ENCODE peak calls at places on chromosome 7, in six cellular contexts. One of them, this sample, is unnamed.

GRCh38 chr7:151809864-151810170 is 67.1 kb downstream of the PRKAG2 start:
- DNase-seq in breast epithelium: no peak
- DNase-seq in uterus: no peak
- DNase-seq in K562: no peak
- DNase-seq in spleen: no peak
- DNase-seq in esophagus muscularis mucosa: no peak
- DNase-seq in this sample: no peak

GRCh38 chr7:129122751-129123516 is 21.6 kb upstream of the TSPAN33 start:
- DNase-seq in breast epithelium: no peak
- DNase-seq in K562: no peak
- DNase-seq in uterus: no peak
- DNase-seq in esophagus muscularis mucosa: no peak
- DNase-seq in spleen: no peak
- DNase-seq in this sample: no peak

GRCh38 chr7:115300228-115300870 is 378.5 kb downstream of the MDFIC start:
- DNase-seq in uterus: no peak
- DNase-seq in esophagus muscularis mucosa: no peak
- DNase-seq in breast epithelium: no peak
- DNase-seq in spleen: no peak
- DNase-seq in K562: no peak
- DNase-seq in this sample: no peak

GRCh38 chr7:25946181-25946580 is 205.8 kb upstream of the NFE2L3 start:
- DNase-seq in uterus: no peak
- DNase-seq in esophagus muscularis mucosa: peak; percentile 57
- DNase-seq in K562: no peak
- DNase-seq in spleen: no peak
- DNase-seq in breast epithelium: no peak
- DNase-seq in this sample: no peak

GRCh38 chr7:29968683-29969457 is 20.7 kb downstream of the SCRN1 start:
- DNase-seq in esophagus muscularis mucosa: no peak
- DNase-seq in spleen: no peak
- DNase-seq in breast epithelium: no peak
- DNase-seq in uterus: no peak
- DNase-seq in K562: no peak
- DNase-seq in this sample: no peak

GRCh38 chr7:108570146-108570755 is 577 bp downstream of the DNAJB9 start:
- DNase-seq in spleen: no peak
- DNase-seq in K562: peak; percentile 43
- DNase-seq in uterus: no peak
- DNase-seq in esophagus muscularis mucosa: no peak
- DNase-seq in breast epithelium: peak; percentile 57
- DNase-seq in this sample: peak; percentile 36

GRCh38 chr7:137882806-137883205 is 36.0 kb upstream of the DGKI start:
- DNase-seq in esophagus muscularis mucosa: no peak
- DNase-seq in spleen: no peak
- DNase-seq in breast epithelium: no peak
- DNase-seq in uterus: no peak
- DNase-seq in K562: no peak
- DNase-seq in this sample: no peak

GRCh38 chr7:131556055-131556911 is at the start of gene PODXL:
- DNase-seq in uterus: peak; percentile 66
- DNase-seq in breast epithelium: peak; percentile 38
- DNase-seq in spleen: peak; percentile 91
- DNase-seq in esophagus muscularis mucosa: no peak
- DNase-seq in K562: peak; percentile 99
- DNase-seq in this sample: peak; percentile 78

GRCh38 chr7:47373871-47374451 is 207.9 kb downstream of the TNS3 start:
- DNase-seq in breast epithelium: no peak
- DNase-seq in spleen: peak; percentile 37
- DNase-seq in esophagus muscularis mucosa: no peak
- DNase-seq in uterus: no peak
- DNase-seq in K562: no peak
- DNase-seq in this sample: no peak

GRCh38 chr7:137840183-137840779 is 6.5 kb downstream of the DGKI start:
- DNase-seq in esophagus muscularis mucosa: no peak
- DNase-seq in uterus: no peak
- DNase-seq in breast epithelium: no peak
- DNase-seq in K562: no peak
- DNase-seq in spleen: no peak
- DNase-seq in this sample: no peak

GRCh38 chr7:77455334-77455733 is 39.2 kb upstream of the GSAP start:
- DNase-seq in K562: no peak
- DNase-seq in uterus: no peak
- DNase-seq in spleen: no peak
- DNase-seq in breast epithelium: no peak
- DNase-seq in esophagus muscularis mucosa: no peak
- DNase-seq in this sample: peak; percentile 35

GRCh38 chr7:12553421-12553820 is 17.1 kb upstream of the SCIN start:
- DNase-seq in breast epithelium: no peak
- DNase-seq in K562: no peak
- DNase-seq in esophagus muscularis mucosa: no peak
- DNase-seq in uterus: no peak
- DNase-seq in spleen: no peak
- DNase-seq in this sample: no peak

GRCh38 chr7:116715087-116715486 is 43.1 kb downstream of the MET start:
- DNase-seq in uterus: no peak
- DNase-seq in K562: no peak
- DNase-seq in esophagus muscularis mucosa: no peak
- DNase-seq in breast epithelium: no peak
- DNase-seq in spleen: no peak
- DNase-seq in this sample: no peak

GRCh38 chr7:46494026-46494425 is 573.0 kb upstream of the IGFBP3 start:
- DNase-seq in esophagus muscularis mucosa: no peak
- DNase-seq in breast epithelium: no peak
- DNase-seq in spleen: no peak
- DNase-seq in uterus: no peak
- DNase-seq in K562: no peak
- DNase-seq in this sample: no peak

GRCh38 chr7:158782638-158783490 is 46.4 kb downstream of the ESYT2 start:
- DNase-seq in K562: no peak
- DNase-seq in uterus: peak; percentile 52
- DNase-seq in esophagus muscularis mucosa: no peak
- DNase-seq in breast epithelium: no peak
- DNase-seq in spleen: no peak
- DNase-seq in this sample: peak; percentile 84

GRCh38 chr7:18400281-18400680 is 95.3 kb upstream of the HDAC9 start:
- DNase-seq in K562: no peak
- DNase-seq in spleen: no peak
- DNase-seq in breast epithelium: no peak
- DNase-seq in esophagus muscularis mucosa: no peak
- DNase-seq in uterus: no peak
- DNase-seq in this sample: no peak

GRCh38 chr7:142811154-142811737 is 40.5 kb downstream of the PRSS2 start:
- DNase-seq in uterus: no peak
- DNase-seq in K562: peak; percentile 77
- DNase-seq in breast epithelium: no peak
- DNase-seq in spleen: no peak
- DNase-seq in esophagus muscularis mucosa: no peak
- DNase-seq in this sample: no peak

GRCh38 chr7:143882020-143882610 is 19.9 kb downstream of the TCAF1 start:
- DNase-seq in uterus: peak; percentile 82
- DNase-seq in breast epithelium: no peak
- DNase-seq in K562: peak; percentile 11
- DNase-seq in esophagus muscularis mucosa: peak; percentile 91
- DNase-seq in spleen: no peak
- DNase-seq in this sample: peak; percentile 87

GRCh38 chr7:5229451-5230271 is 39.6 kb downstream of the WIPI2 start:
- DNase-seq in esophagus muscularis mucosa: no peak
- DNase-seq in K562: no peak
- DNase-seq in uterus: no peak
- DNase-seq in breast epithelium: no peak
- DNase-seq in spleen: peak; percentile 74
- DNase-seq in this sample: peak; percentile 18

GRCh38 chr7:115005241-115005640 is 83.3 kb downstream of the MDFIC start:
- DNase-seq in breast epithelium: no peak
- DNase-seq in uterus: no peak
- DNase-seq in spleen: no peak
- DNase-seq in esophagus muscularis mucosa: no peak
- DNase-seq in K562: no peak
- DNase-seq in this sample: no peak

GRCh38 chr7:140084972-140085371 is 22.2 kb upstream of the PARP12 start:
- DNase-seq in spleen: peak; percentile 85
- DNase-seq in breast epithelium: no peak
- DNase-seq in uterus: no peak
- DNase-seq in esophagus muscularis mucosa: no peak
- DNase-seq in K562: peak; percentile 48
- DNase-seq in this sample: no peak

GRCh38 chr7:31408120-31408729 is 67.7 kb upstream of the NEUROD6 start:
- DNase-seq in K562: no peak
- DNase-seq in breast epithelium: no peak
- DNase-seq in spleen: no peak
- DNase-seq in esophagus muscularis mucosa: no peak
- DNase-seq in uterus: no peak
- DNase-seq in this sample: no peak

GRCh38 chr7:111647881-111648280 is 85.6 kb upstream of the IMMP2L start:
- DNase-seq in spleen: no peak
- DNase-seq in uterus: no peak
- DNase-seq in breast epithelium: no peak
- DNase-seq in esophagus muscularis mucosa: no peak
- DNase-seq in K562: no peak
- DNase-seq in this sample: no peak

GRCh38 chr7:158809596-158809995 is 19.7 kb downstream of the ESYT2 start:
- DNase-seq in uterus: no peak
- DNase-seq in K562: no peak
- DNase-seq in breast epithelium: no peak
- DNase-seq in esophagus muscularis mucosa: no peak
- DNase-seq in spleen: no peak
- DNase-seq in this sample: no peak

GRCh38 chr7:158572000-158572828 is 15.4 kb downstream of the PTPRN2 start:
- DNase-seq in spleen: peak; percentile 1
- DNase-seq in breast epithelium: no peak
- DNase-seq in uterus: no peak
- DNase-seq in K562: no peak
- DNase-seq in esophagus muscularis mucosa: no peak
- DNase-seq in this sample: no peak

GRCh38 chr7:127995157-127995865 is 35.9 kb downstream of the LRRC4 start:
- DNase-seq in K562: no peak
- DNase-seq in breast epithelium: no peak
- DNase-seq in esophagus muscularis mucosa: no peak
- DNase-seq in spleen: no peak
- DNase-seq in uterus: no peak
- DNase-seq in this sample: no peak

GRCh38 chr7:105674200-105675030 is 93.1 kb upstream of the EFCAB10 start:
- DNase-seq in uterus: no peak
- DNase-seq in spleen: no peak
- DNase-seq in esophagus muscularis mucosa: no peak
- DNase-seq in breast epithelium: no peak
- DNase-seq in K562: no peak
- DNase-seq in this sample: no peak

GRCh38 chr7:127897704-127898454 is 133.4 kb downstream of the LRRC4 start:
- DNase-seq in esophagus muscularis mucosa: no peak
- DNase-seq in spleen: no peak
- DNase-seq in uterus: no peak
- DNase-seq in breast epithelium: no peak
- DNase-seq in K562: no peak
- DNase-seq in this sample: no peak

GRCh38 chr7:138797715-138798320 is at the start of the genes ATP6V0A4 and TMEM213:
- DNase-seq in spleen: peak; percentile 66
- DNase-seq in uterus: no peak
- DNase-seq in K562: no peak
- DNase-seq in esophagus muscularis mucosa: no peak
- DNase-seq in breast epithelium: no peak
- DNase-seq in this sample: no peak

GRCh38 chr7:101990811-101991418 is 173.5 kb downstream of the CUX1 start:
- DNase-seq in uterus: no peak
- DNase-seq in esophagus muscularis mucosa: no peak
- DNase-seq in breast epithelium: no peak
- DNase-seq in K562: no peak
- DNase-seq in spleen: peak; percentile 87
- DNase-seq in this sample: no peak

GRCh38 chr7:149495785-149496641 is 1.6 kb downstream of the ZNF746 start:
- DNase-seq in spleen: no peak
- DNase-seq in K562: no peak
- DNase-seq in breast epithelium: peak; percentile 54
- DNase-seq in esophagus muscularis mucosa: no peak
- DNase-seq in uterus: peak; percentile 74
- DNase-seq in this sample: peak; percentile 74

GRCh38 chr7:38883706-38884105 is 25.3 kb downstream of the VPS41 start:
- DNase-seq in uterus: no peak
- DNase-seq in spleen: no peak
- DNase-seq in breast epithelium: no peak
- DNase-seq in K562: no peak
- DNase-seq in esophagus muscularis mucosa: no peak
- DNase-seq in this sample: no peak

GRCh38 chr7:1158203-1159126 is 1.5 kb downstream of the ZFAND2A start:
- DNase-seq in uterus: no peak
- DNase-seq in K562: peak; percentile 29
- DNase-seq in spleen: no peak
- DNase-seq in breast epithelium: no peak
- DNase-seq in esophagus muscularis mucosa: no peak
- DNase-seq in this sample: no peak
- H3K36me3 ChIP-seq in uterus: no peaks in the 10 kb centered on the region
- H3K36me3 ChIP-seq in K562: peaks cover 43% of the 10 kb centered on the region
- H3K36me3 ChIP-seq in spleen: no peaks in the 10 kb centered on the region
- H3K36me3 ChIP-seq in breast epithelium: no peaks in the 10 kb centered on the region
- H3K36me3 ChIP-seq in esophagus muscularis mucosa: peaks cover 53% of the 10 kb centered on the region
- H3K36me3 ChIP-seq in this sample: no peaks in the 10 kb centered on the region

GRCh38 chr7:54985405-54986360 is 33.1 kb upstream of the EGFR start:
- DNase-seq in uterus: no peak
- DNase-seq in breast epithelium: no peak
- DNase-seq in K562: no peak
- DNase-seq in esophagus muscularis mucosa: no peak
- DNase-seq in spleen: no peak
- DNase-seq in this sample: no peak
- TF ChIP-seq CTCF in uterus: no peak
- TF ChIP-seq CTCF in breast epithelium: no peak
- TF ChIP-seq CTCF in K562: no peak
- TF ChIP-seq CTCF in esophagus muscularis mucosa: no peak
- TF ChIP-seq CTCF in spleen: no peak
- TF ChIP-seq CTCF in this sample: no peak

DNA sequence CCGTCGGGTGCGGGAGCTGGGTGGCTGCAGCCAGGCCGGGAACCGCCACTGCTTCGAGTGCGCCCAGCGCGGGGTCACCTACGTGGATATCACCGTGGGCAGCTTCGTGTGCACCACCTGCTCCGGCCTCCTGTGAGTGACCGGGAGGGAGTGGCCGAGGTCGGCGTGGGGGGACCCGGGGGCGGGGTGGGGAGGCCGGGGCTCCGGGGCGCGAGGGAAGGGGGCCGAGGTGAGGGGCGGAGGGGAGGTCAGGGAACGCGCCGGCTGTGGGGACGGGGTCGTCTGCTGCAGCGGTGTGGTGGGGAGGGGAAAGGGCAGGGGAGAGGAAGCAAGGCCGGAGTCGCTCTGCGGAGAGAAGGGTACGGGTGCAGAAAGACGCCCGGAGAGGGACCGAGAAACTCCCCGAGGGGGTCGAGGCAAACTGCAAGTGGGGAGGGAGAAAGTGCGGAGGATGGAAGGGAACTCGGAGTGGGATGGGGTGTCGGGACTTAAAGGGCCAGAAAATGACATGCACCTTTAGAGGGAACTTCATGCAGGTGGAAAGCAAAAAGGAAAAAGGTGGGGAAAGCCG is 518 bp downstream of the AGFG2 start:
- DNase-seq in K562: no peak
- DNase-seq in breast epithelium: no peak
- DNase-seq in spleen: no peak
- DNase-seq in uterus: no peak
- DNase-seq in esophagus muscularis mucosa: no peak
- DNase-seq in this sample: no peak
- TF ChIP-seq POLR2A in K562: no peak
- TF ChIP-seq POLR2A in breast epithelium: no peak
- TF ChIP-seq POLR2A in spleen: no peak
- TF ChIP-seq POLR2A in uterus: no peak
- TF ChIP-seq POLR2A in esophagus muscularis mucosa: no peak
- TF ChIP-seq POLR2A in this sample: no peak

GRCh38 chr7:45108863-45109262 is 2.6 kb downstream of the TBRG4 start:
- DNase-seq in spleen: peak; percentile 53
- DNase-seq in breast epithelium: no peak
- DNase-seq in esophagus muscularis mucosa: no peak
- DNase-seq in uterus: no peak
- DNase-seq in K562: no peak
- DNase-seq in this sample: no peak
- H3K36me3 ChIP-seq in spleen: peaks cover 14% of the 10 kb centered on the region
- H3K36me3 ChIP-seq in breast epithelium: peaks cover 14% of the 10 kb centered on the region
- H3K36me3 ChIP-seq in esophagus muscularis mucosa: peaks cover 53% of the 10 kb centered on the region
- H3K36me3 ChIP-seq in uterus: no peaks in the 10 kb centered on the region
- H3K36me3 ChIP-seq in K562: peaks cover 61% of the 10 kb centered on the region
- H3K36me3 ChIP-seq in this sample: peaks cover 31% of the 10 kb centered on the region

This sample was measured in heart left ventricle.